ENCODE peak calls at places on chromosomes 12 and 14, in eight cellular contexts. P, A, C, T, D, Z, O and K are unnamed samples.

GRCh38 chr12:111330800-111331752 is 37.8 kb downstream of the PHETA1 start:
- DNase-seq in T (no peak), C (no peak), O (no peak), A (peak; percentile 24), P (no peak), Z (no peak), D (peak; percentile 13), K (no peak)

GRCh38 chr14:103561381-103562134 is 899 bp downstream of the BAG5 start:
- DNase-seq in A (peak; percentile 49), T (no peak), C (no peak), Z (no peak), P (no peak), O (peak; percentile 70), D (no peak), K (no peak)

GRCh38 chr12:123398177-123398916 is 14.4 kb downstream of the KMT5A start:
- DNase-seq in P (peak; percentile 17), C (peak; percentile 56), O (peak; percentile 26), D (peak; percentile 48), A (peak; percentile 37), Z (no peak), T (no peak), K (peak; percentile 83)

GRCh38 chr14:77580964-77581505 is 35.4 kb downstream of the SPTLC2 start:
- DNase-seq in D (no peak), T (no peak), A (peak; percentile 89), Z (no peak), O (no peak), P (no peak), C (no peak), K (no peak)

GRCh38 chr12:95424271-95424994 is 49.5 kb upstream of the METAP2 start:
- DNase-seq in P (no peak), Z (no peak), O (no peak), T (no peak), C (no peak), D (peak; percentile 70), A (no peak), K (no peak)

GRCh38 chr12:41992029-41992428 is 152.6 kb downstream of the GXYLT1 start:
- DNase-seq in Z (no peak), O (no peak), C (no peak), A (no peak), D (no peak), T (no peak), P (no peak), K (no peak)

GRCh38 chr12:121278450-121279375 is 17.8 kb downstream of the CAMKK2 start:
- DNase-seq in Z (no peak), P (peak; percentile 18), T (no peak), D (peak; percentile 55), O (no peak), C (no peak), A (peak; percentile 74), K (peak; percentile 87)

GRCh38 chr14:92953526-92953925 is 30.6 kb downstream of the CHGA start:
- DNase-seq in P (no peak), D (no peak), T (no peak), Z (no peak), A (no peak), C (no peak), O (no peak), K (no peak)

GRCh38 chr12:112686373-112686772 is 105.2 kb upstream of the RPH3A start:
- DNase-seq in C (no peak), D (no peak), T (no peak), A (peak; percentile 3), P (no peak), O (no peak), Z (no peak), K (no peak)

GRCh38 chr12:67714648-67715047 is 66.1 kb downstream of the DYRK2 start:
- DNase-seq in T (no peak), P (no peak), O (no peak), A (peak; percentile 40), D (no peak), Z (no peak), C (no peak), K (no peak)

GRCh38 chr14:104130974-104131651 is 7.3 kb upstream of the KIF26A start:
- DNase-seq in O (peak; percentile 66), P (no peak), C (peak; percentile 77), A (peak; percentile 1), Z (no peak), T (no peak), D (peak; percentile 75), K (peak; percentile 56)

GRCh38 chr12:54689984-54690383 is 41.8 kb upstream of the DCD start:
- DNase-seq in D (no peak), Z (no peak), O (no peak), A (no peak), P (no peak), C (no peak), T (no peak), K (no peak)

GRCh38 chr12:81598205-81598604 is 160.9 kb downstream of the PPFIA2 start:
- DNase-seq in O (no peak), A (no peak), P (no peak), T (no peak), Z (no peak), C (no peak), D (no peak), K (no peak)

GRCh38 chr14:53890611-53891091 is 66.0 kb downstream of the BMP4 start:
- DNase-seq in D (no peak), C (no peak), T (no peak), O (peak; percentile 27), Z (no peak), A (peak; percentile 38), P (no peak), K (no peak)

GRCh38 chr14:89618309-89618708 is 201.3 kb upstream of the FOXN3 start:
- DNase-seq in O (no peak), C (no peak), D (peak; percentile 43), P (no peak), Z (no peak), T (no peak), A (no peak), K (no peak)

GRCh38 chr12:64714551-64714968 is 44.6 kb downstream of the GNS start:
- DNase-seq in A (no peak), O (no peak), C (no peak), T (no peak), D (no peak), P (no peak), Z (no peak), K (no peak)

GRCh38 chr12:111451232-111451631 is 45.5 kb downstream of the SH2B3 start:
- DNase-seq in A (no peak), P (no peak), Z (no peak), C (no peak), T (no peak), O (no peak), D (no peak), K (no peak)

GRCh38 chr12:38424436-38424835 is 107.9 kb downstream of the ALG10B start:
- DNase-seq in T (no peak), O (no peak), C (no peak), P (no peak), Z (no peak), D (no peak), A (no peak), K (no peak)

GRCh38 chr12:24997970-24998582 is 49.2 kb upstream of the BCAT1 start:
- DNase-seq in A (peak; percentile 91), D (no peak), O (no peak), Z (no peak), C (no peak), P (no peak), T (no peak), K (no peak)

GRCh38 chr12:101697197-101697929 is at the start of gene CHPT1:
- DNase-seq in P (peak; percentile 49), A (peak; percentile 38), D (peak; percentile 86), T (peak; percentile 94), C (peak; percentile 94), O (peak; percentile 81), Z (peak; percentile 59), K (peak; percentile 58)

GRCh38 chr14:24095196-24096068 is 1.3 kb downstream of the PCK2 start:
- DNase-seq in Z (no peak), D (peak; percentile 43), T (no peak), P (peak; percentile 61), A (peak; percentile 44), C (peak; percentile 94), O (peak; percentile 44), K (no peak)

DNA sequence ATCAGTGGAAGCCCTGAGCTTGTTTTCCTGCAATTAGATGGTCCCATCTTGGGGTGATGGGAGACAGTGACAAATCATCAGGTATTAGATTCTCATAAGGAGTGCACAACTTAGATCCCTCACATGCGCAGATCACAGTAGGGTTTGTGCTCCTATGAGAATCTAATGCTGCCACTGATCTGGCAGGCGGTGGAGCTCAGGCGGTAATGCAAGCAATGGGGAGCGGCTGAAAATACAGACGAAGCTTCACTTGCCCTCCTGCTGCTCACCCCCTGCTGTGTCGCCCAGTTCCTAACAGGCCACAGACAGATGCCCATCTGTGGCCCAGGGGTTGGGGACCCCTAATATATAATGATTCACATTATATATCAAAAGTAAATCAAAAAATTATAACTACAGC is 258.8 kb upstream of the USP15 start:
- DNase-seq in P (no peak), A (no peak), Z (no peak), C (no peak), T (no peak), D (no peak), O (no peak), K (no peak)
- H3K4me3 ChIP-seq in P (no peak overlapping the region), A (no peak overlapping the region), Z (no peak overlapping the region), C (no peak overlapping the region), T (no peak overlapping the region), D (no peak overlapping the region), O (no peak overlapping the region), K (no peak overlapping the region)

GRCh38 chr12:55720894-55721444 is 776 bp downstream of the RDH5 start:
- DNase-seq in A (peak; percentile 91), T (no peak), O (peak; percentile 69), P (peak; percentile 51), C (peak; percentile 81), Z (no peak), D (peak; percentile 81), K (peak; percentile 47)
- TF ChIP-seq POLR2A in A (no peak), T (no peak), O (no peak), P (no peak), C (no peak), Z (no peak), D (no peak), K (no peak)

GRCh38 chr12:76713130-76713529 is 50.8 kb upstream of the ZDHHC17 start:
- DNase-seq in O (no peak), C (no peak), P (no peak), D (no peak), A (no peak), T (no peak), Z (no peak), K (no peak)
- TF ChIP-seq CTCF in O (no peak), C (no peak), P (no peak), D (no peak), A (no peak), T (no peak), Z (no peak), K (no peak)

GRCh38 chr12:116879509-116880212 is 1.6 kb downstream of the HRK start:
- DNase-seq in C (no peak), T (no peak), D (no peak), O (no peak), P (no peak), Z (no peak), A (no peak), K (no peak)
- H3K4me3 ChIP-seq in C (peak overlapping the region; percentile 45), T (no peak overlapping the region), D (no peak overlapping the region), O (peak overlapping the region; percentile 44), P (no peak overlapping the region), Z (peak overlapping the region; percentile 32), A (no peak overlapping the region), K (no peak overlapping the region)